ENCODE peak calls at places on chromosome 17, in five cellular contexts. O is EH; Z is uterus; L is NCI-H524 treated with DMSO at 0.1 percent for 48 hours; N is stimulated activated CD4-positive, alpha-beta T cell treated with anti-CD3 and anti-CD28 coated beads, TNF-alpha, amount 100 ng/mL, for 48 hours. H is an unnamed sample.

GRCh38 chr17:50189396-50190277 is 11.8 kb downstream of the COL1A1 start:
- DNase-seq in Z (no peak), O (peak), L (no peak), N (no peak), H (no peak)

GRCh38 chr17:7551396-7551795 is 2.5 kb downstream of the TNFSF12 start:
- DNase-seq in L (no peak), N (no peak), O (no peak), Z (no peak), H (no peak)

GRCh38 chr17:35965272-35965671 is 16.0 kb downstream of the CCL16 start:
- DNase-seq in Z (no peak), O (no peak), L (no peak), N (no peak), H (no peak)

GRCh38 chr17:1056761-1057160 is 59.8 kb downstream of the TIMM22 start:
- DNase-seq in Z (no peak), L (no peak), N (no peak), O (no peak), H (no peak)

GRCh38 chr17:38449364-38449763 is 21.1 kb downstream of the ARHGAP23 start:
- DNase-seq in L (no peak), O (peak), N (no peak), Z (no peak), H (no peak)

GRCh38 chr17:35101725-35102124 is 17.9 kb downstream of the RAD51D start:
- DNase-seq in L (no peak), N (no peak), Z (no peak), O (no peak), H (no peak)

GRCh38 chr17:43314582-43314981 is 80.8 kb upstream of the RNU2-1 start:
- DNase-seq in O (peak), Z (no peak), N (no peak), L (no peak), H (no peak)

GRCh38 chr17:71921726-71922320 is 199.0 kb upstream of the SOX9 start:
- DNase-seq in O (peak), Z (no peak), L (no peak), N (no peak), H (no peak)

GRCh38 chr17:63503330-63503685 is 19.9 kb upstream of the KCNH6 start:
- DNase-seq in O (no peak), Z (no peak), N (no peak), L (no peak), H (no peak)

GRCh38 chr17:69474171-69474831 is 59.8 kb downstream of the MAP2K6 start:
- DNase-seq in O (peak), N (no peak), L (peak), Z (no peak), H (no peak)

GRCh38 chr17:77995146-77995852 is 36.8 kb downstream of the TNRC6C start:
- DNase-seq in L (no peak), N (peak), Z (no peak), O (no peak), H (no peak)

H was measured in DMS 273 treated with DMSO at 0.1 percent for 48 hours.